ENCODE peak calls at places on chromosomes 16 and 17, in seven cellular contexts. L is GM23248, E is upper lobe of right lung, M is heart left ventricle, F is non-pigmented ciliary epithelial cell, S is MV-4-11, R is DMS153. W is an unnamed sample.
A peak's percentile ranks its signal among the peaks of the same experiment; 100 is the strongest.

GRCh38 chr17:34011599-34011998 is 243.5 kb upstream of the CCL2 start:
- DNase-seq in L (no peak), E (no peak), M (no peak), F (no peak), S (no peak), R (no peak), W (no peak)

GRCh38 chr17:48219605-48220004 is 112.0 kb downstream of the SNX11 start:
- DNase-seq in L (no peak), E (no peak), M (no peak), F (no peak), S (no peak), R (no peak), W (no peak)

GRCh38 chr17:76273923-76274558 is 8.9 kb downstream of the UBALD2 start:
- DNase-seq in L (no peak), E (peak; percentile 58), M (no peak), F (no peak), S (no peak), R (no peak), W (no peak)

GRCh38 chr16:23356941-23357340 is 54.8 kb downstream of the SCNN1B start:
- DNase-seq in L (no peak), E (peak; percentile 46), M (no peak), F (no peak), S (no peak), R (no peak), W (no peak)

GRCh38 chr17:46818319-46818928 is at the start of gene WNT3:
- DNase-seq in L (no peak), E (peak; percentile 75), M (no peak), F (no peak), S (no peak), R (no peak), W (no peak)

GRCh38 chr16:88116121-88116900 is 165.1 kb downstream of the BANP start:
- DNase-seq in L (peak; percentile 17), E (no peak), M (no peak), F (no peak), S (no peak), R (no peak), W (no peak)

GRCh38 chr16:16009396-16009795 is 60.0 kb downstream of the ABCC1 start:
- DNase-seq in L (peak; percentile 45), E (no peak), M (peak; percentile 76), F (no peak), S (no peak), R (no peak), W (no peak)

GRCh38 chr16:2884041-2884451 is 1.0 kb downstream of the FLYWCH2 start:
- DNase-seq in L (peak; percentile 58), E (no peak), M (no peak), F (no peak), S (no peak), R (no peak), W (no peak)

GRCh38 chr16:84884311-84885023 is 64.7 kb downstream of the CRISPLD2 start:
- DNase-seq in L (no peak), E (no peak), M (peak; percentile 47), F (no peak), S (no peak), R (no peak), W (no peak)

GRCh38 chr16:23504453-23505179 is 5.7 kb downstream of the GGA2 start:
- DNase-seq in L (peak; percentile 98), E (peak; percentile 81), M (peak; percentile 49), F (peak; percentile 80), S (peak; percentile 95), R (no peak), W (peak; percentile 73)

GRCh38 chr17:12665263-12666210 is at the start of gene MYOCD:
- DNase-seq in L (peak; percentile 37), E (peak; percentile 65), M (peak; percentile 72), F (no peak), S (no peak), R (no peak), W (no peak)

GRCh38 chr17:66126231-66126630 is 65.7 kb downstream of the CEP112 start:
- DNase-seq in L (peak; percentile 42), E (no peak), M (no peak), F (no peak), S (no peak), R (no peak), W (no peak)

GRCh38 chr16:87597324-87597830 is 4.9 kb upstream of the JPH3 start:
- DNase-seq in L (no peak), E (no peak), M (no peak), F (no peak), S (no peak), R (no peak), W (no peak)

GRCh38 chr16:16120382-16121184 is 102.7 kb downstream of the ABCC6 start:
- DNase-seq in L (no peak), E (peak; percentile 67), M (peak; percentile 76), F (no peak), S (no peak), R (peak; percentile 88), W (no peak)

GRCh38 chr16:88688013-88688778 is 1.9 kb upstream of the SNAI3 start:
- DNase-seq in L (no peak), E (no peak), M (peak; percentile 50), F (no peak), S (no peak), R (peak; percentile 70), W (no peak)

GRCh38 chr16:87636050-87636684 is 33.9 kb downstream of the JPH3 start:
- DNase-seq in L (peak; percentile 92), E (peak; percentile 93), M (peak; percentile 89), F (no peak), S (peak; percentile 93), R (peak; percentile 54), W (peak; percentile 5)